ENCODE peak calls at places on chromosome 16, in eight cellular contexts. P is lung; D is Calu3; W is AG09309; Y is MCF 10A; C is NCI-H1105; H is fibroblast of villous mesenchyme; F is CD4-positive, CD25-positive, alpha-beta regulatory T cell. J is an unnamed sample.

GRCh38 chr16:30358990-30359870 is 4.1 kb upstream of the CD2BP2 start:
- DNase-seq in W (no peak), D (no peak), C (no peak), H (no peak), P (no peak), F (no peak), Y (no peak), J (no peak)

GRCh38 chr16:86823895-86824671 is 245.7 kb downstream of the FOXL1 start:
- DNase-seq in F (no peak), D (peak; percentile 37), Y (peak; percentile 92), H (peak; percentile 20), C (no peak), W (peak; percentile 71), P (no peak), J (no peak)

GRCh38 chr16:3536851-3537250 is 36.0 kb downstream of the CLUAP1 start:
- DNase-seq in Y (no peak), F (no peak), W (no peak), D (no peak), H (peak; percentile 67), C (no peak), P (no peak), J (no peak)

GRCh38 chr16:8655184-8655717 is 19.2 kb upstream of the ABAT start:
- DNase-seq in C (peak; percentile 12), D (peak; percentile 62), F (no peak), Y (peak; percentile 66), W (no peak), P (peak; percentile 41), H (peak; percentile 33), J (no peak)

GRCh38 chr16:57882206-57882605 is 79.9 kb upstream of the KIFC3 start:
- DNase-seq in Y (no peak), D (no peak), H (no peak), P (no peak), W (no peak), F (no peak), C (no peak), J (no peak)

GRCh38 chr16:87178177-87178863 is 138.9 kb downstream of the C16orf95 start:
- DNase-seq in Y (no peak), C (no peak), H (peak; percentile 25), F (no peak), W (no peak), D (no peak), P (no peak), J (no peak)

GRCh38 chr16:47660540-47660939 is 199.4 kb downstream of the PHKB start:
- DNase-seq in F (no peak), P (no peak), Y (no peak), D (no peak), W (no peak), C (no peak), H (no peak), J (no peak)

GRCh38 chr16:730666-731509 is 4.0 kb downstream of the HAGHL start:
- DNase-seq in Y (no peak), W (no peak), D (no peak), C (no peak), H (no peak), P (no peak), F (no peak), J (no peak)

GRCh38 chr16:47731252-47731651 is 270.1 kb downstream of the PHKB start:
- DNase-seq in F (no peak), H (peak; percentile 69), D (no peak), W (peak; percentile 44), Y (peak; percentile 55), C (no peak), P (no peak), J (no peak)

GRCh38 chr16:88903267-88903666 is 36.8 kb upstream of the PABPN1L start:
- DNase-seq in D (no peak), P (no peak), C (no peak), F (no peak), H (no peak), Y (no peak), W (no peak), J (no peak)

GRCh38 chr16:65786916-65787315 is 579.6 kb upstream of the CDH5 start:
- DNase-seq in H (no peak), F (no peak), P (no peak), Y (no peak), D (no peak), W (no peak), C (no peak), J (no peak)

GRCh38 chr16:84917492-84917891 is 93.8 kb downstream of the ZDHHC7 start:
- DNase-seq in P (no peak), Y (no peak), C (no peak), F (no peak), H (no peak), W (no peak), D (no peak), J (no peak)